ENCODE peak calls at places on chromosomes 7 and 10, in eight cellular contexts. E is HuH-7.5; N is activated T-cell treated with anti-CD3 and anti-CD28 coated beads for 1 hour; T is AML-193; G is AG09319; F is stimulated activated CD4-positive, alpha-beta T cell treated with anti-CD3 and anti-CD28 coated beads, Interleukin-15, amount 100 ng/mL, for 1 hour; W is posterior vena cava; Q is HT-29. O is an unnamed sample.

GRCh38 chr10:4081691-4082111 is 296.7 kb upstream of the KLF6 start:
- DNase-seq in E (no peak), N (no peak), T (no peak), G (peak), F (no peak), W (no peak), Q (no peak), O (no peak)

GRCh38 chr7:156731651-156732050 is 91.1 kb downstream of the RNF32 start:
- DNase-seq in E (no peak), N (no peak), T (no peak), G (no peak), F (no peak), W (no peak), Q (no peak), O (no peak)

GRCh38 chr10:23157691-23158369 is 34.3 kb upstream of the PTF1A start:
- DNase-seq in E (peak), N (no peak), T (peak), G (no peak), F (no peak), W (no peak), Q (peak), O (peak)

GRCh38 chr7:30164567-30164966 is 29.8 kb downstream of the MTURN start:
- DNase-seq in E (peak), N (no peak), T (peak), G (no peak), F (no peak), W (no peak), Q (peak), O (no peak)

GRCh38 chr7:148882192-148882591 is 1.9 kb downstream of the EZH2 start:
- DNase-seq in E (no peak), N (no peak), T (no peak), G (no peak), F (no peak), W (no peak), Q (no peak), O (no peak)

GRCh38 chr10:52261362-52261761 is 52.7 kb upstream of the DKK1 start:
- DNase-seq in E (no peak), N (no peak), T (no peak), G (no peak), F (no peak), W (no peak), Q (no peak), O (no peak)

GRCh38 chr10:79303631-79304478 is 43.4 kb upstream of the PPIF start:
- DNase-seq in E (no peak), N (no peak), T (no peak), G (no peak), F (no peak), W (no peak), Q (no peak), O (no peak)

GRCh38 chr7:73622909-73623797 is 1.2 kb downstream of the MLXIPL start:
- DNase-seq in E (peak), N (no peak), T (no peak), G (no peak), F (no peak), W (peak), Q (no peak), O (no peak)

GRCh38 chr7:64102656-64103400 is 57.6 kb downstream of the ZNF727 start:
- DNase-seq in E (no peak), N (no peak), T (no peak), G (no peak), F (no peak), W (peak), Q (no peak), O (no peak)

GRCh38 chr10:510415-510881 is 179.0 kb downstream of the DIP2C start:
- DNase-seq in E (no peak), N (no peak), T (no peak), G (no peak), F (no peak), W (peak), Q (no peak), O (no peak)

GRCh38 chr10:58631715-58632114 is 119.0 kb downstream of the BICC1 start:
- DNase-seq in E (no peak), N (no peak), T (no peak), G (no peak), F (no peak), W (no peak), Q (no peak), O (no peak)

GRCh38 chr10:88896336-88897018 is 16.4 kb downstream of the STAMBPL1 start:
- DNase-seq in E (peak), N (no peak), T (no peak), G (no peak), F (no peak), W (no peak), Q (peak), O (no peak)

GRCh38 chr7:21996641-21997040 is 50.9 kb upstream of the CDCA7L start:
- DNase-seq in E (no peak), N (no peak), T (no peak), G (no peak), F (no peak), W (no peak), Q (no peak), O (no peak)

GRCh38 chr7:20307901-20308300 is 22.8 kb upstream of the ITGB8 start:
- DNase-seq in E (no peak), N (no peak), T (no peak), G (no peak), F (no peak), W (no peak), Q (no peak), O (no peak)

GRCh38 chr7:136528329-136528728 is 340.1 kb upstream of the CHRM2 start:
- DNase-seq in E (no peak), N (no peak), T (no peak), G (peak), F (no peak), W (no peak), Q (peak), O (no peak)